ENCODE peak calls at places on chromosomes 13 and 19, in eight cellular contexts. B is breast epithelium; Q is pancreas; P is colonic mucosa; C is psoas muscle; H is CD4-positive, alpha-beta memory T cell; L is cardiac muscle cell; K is small intestine. I is an unnamed sample.
A peak's percentile ranks its signal among the peaks of the same experiment; 100 is the strongest.

GRCh38 chr19:52369463-52370340 is at the start of gene ZNF880:
- DNase-seq in B (peak; percentile 91), P (peak; percentile 95), K (peak; percentile 92), C (peak; percentile 94), L (peak; percentile 96), H (peak; percentile 89), Q (peak; percentile 89), I (peak; percentile 81)

GRCh38 chr13:74575729-74576125 is 441.5 kb upstream of the KLF12 start:
- DNase-seq in P (peak; percentile 34), B (no peak), L (peak; percentile 70), H (peak; percentile 49), Q (peak; percentile 17), K (peak; percentile 3), C (peak; percentile 68), I (peak; percentile 49)

GRCh38 chr19:927044-927706 is 1.3 kb downstream of the ARID3A start:
- DNase-seq in P (no peak), H (no peak), L (peak; percentile 71), K (no peak), B (peak; percentile 58), Q (no peak), C (peak; percentile 82), I (no peak)

GRCh38 chr13:102846261-102847015 is 606 bp downstream of the ERCC5 start:
- DNase-seq in H (peak; percentile 74), Q (peak; percentile 26), K (peak; percentile 68), B (no peak), C (peak; percentile 29), L (peak; percentile 49), P (peak; percentile 57), I (peak; percentile 18)

GRCh38 chr13:113935081-113935511 is 38.8 kb downstream of the C13orf46 start:
- DNase-seq in K (no peak), C (no peak), Q (no peak), B (no peak), P (no peak), L (peak; percentile 33), H (peak; percentile 9), I (no peak)

GRCh38 chr19:18089726-18090125 is 3.0 kb upstream of the IL12RB1 start:
- DNase-seq in L (no peak), Q (no peak), H (no peak), K (no peak), P (no peak), B (no peak), C (no peak), I (no peak)

GRCh38 chr19:13985771-13986347 is 20.3 kb downstream of the RFX1 start:
- DNase-seq in B (no peak), P (no peak), C (no peak), L (no peak), Q (no peak), H (no peak), K (no peak), I (no peak)

GRCh38 chr13:40221460-40222201 is 444.8 kb downstream of the FOXO1 start:
- DNase-seq in H (peak; percentile 82), Q (peak; percentile 27), B (no peak), C (no peak), L (peak; percentile 90), K (peak; percentile 77), P (no peak), I (peak; percentile 92)

GRCh38 chr13:47484564-47484963 is 516.5 kb downstream of the SUCLA2 start:
- DNase-seq in C (no peak), L (peak; percentile 45), B (no peak), K (no peak), H (no peak), Q (no peak), P (no peak), I (peak; percentile 88)

GRCh38 chr13:37143901-37144300 is 38.4 kb upstream of the CSNK1A1L start:
- DNase-seq in Q (no peak), L (no peak), H (no peak), K (no peak), P (no peak), C (no peak), B (no peak), I (peak; percentile 89)

GRCh38 chr13:40340368-40341085 is 325.9 kb downstream of the FOXO1 start:
- DNase-seq in K (no peak), Q (peak; percentile 77), H (no peak), B (no peak), C (no peak), P (no peak), L (peak; percentile 51), I (peak; percentile 28)

GRCh38 chr19:13693933-13694332 is 70.4 kb upstream of the MRI1 start:
- DNase-seq in Q (no peak), B (no peak), C (no peak), P (no peak), K (no peak), L (no peak), H (no peak), I (no peak)

DNA sequence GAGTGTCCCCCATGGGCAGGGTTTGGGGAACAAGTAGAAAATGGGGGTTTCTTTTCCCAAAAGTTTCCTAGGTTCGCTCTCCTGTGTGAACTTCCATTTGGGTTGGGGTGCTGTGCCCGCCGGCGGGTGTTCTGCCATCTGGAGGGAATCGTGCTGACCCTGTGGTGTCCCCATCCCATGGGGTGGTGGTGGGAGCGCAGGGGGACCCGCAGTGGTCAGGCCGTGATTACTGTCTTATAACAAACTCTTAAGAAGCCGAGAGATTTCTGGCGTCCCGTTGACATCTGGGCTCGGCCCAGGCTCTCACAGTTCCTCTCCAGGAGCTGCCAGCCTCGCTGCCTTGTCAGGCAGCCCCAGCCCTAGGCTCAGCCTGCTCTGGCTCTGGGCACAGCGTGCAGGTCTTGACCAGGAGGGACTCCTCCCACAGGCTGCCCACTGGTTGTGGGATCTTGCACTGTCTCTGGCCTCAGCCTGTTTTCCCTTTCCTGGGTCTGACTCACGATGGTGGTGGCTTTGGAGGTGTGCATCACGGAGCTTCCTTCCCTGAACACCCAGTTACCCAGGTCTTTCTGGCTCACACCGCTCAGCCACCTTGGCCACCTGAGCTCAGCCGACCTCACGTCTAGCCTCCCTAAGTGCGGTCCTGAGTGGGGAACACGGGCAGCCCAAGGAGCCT is 34.5 kb downstream of the PLEKHJ1 start:
- DNase-seq in L (no peak), K (no peak), P (no peak), H (no peak), B (no peak), Q (no peak), C (no peak), I (no peak)
- H3K4me1 ChIP-seq in L (peaks cover 6% of the 10 kb centered on the region), K (no peaks in the 10 kb centered on the region), P (no peaks in the 10 kb centered on the region), H (no peaks in the 10 kb centered on the region), B (no peaks in the 10 kb centered on the region), Q (no peaks in the 10 kb centered on the region), C (no peaks in the 10 kb centered on the region), I (peaks cover 20% of the 10 kb centered on the region)

DNA sequence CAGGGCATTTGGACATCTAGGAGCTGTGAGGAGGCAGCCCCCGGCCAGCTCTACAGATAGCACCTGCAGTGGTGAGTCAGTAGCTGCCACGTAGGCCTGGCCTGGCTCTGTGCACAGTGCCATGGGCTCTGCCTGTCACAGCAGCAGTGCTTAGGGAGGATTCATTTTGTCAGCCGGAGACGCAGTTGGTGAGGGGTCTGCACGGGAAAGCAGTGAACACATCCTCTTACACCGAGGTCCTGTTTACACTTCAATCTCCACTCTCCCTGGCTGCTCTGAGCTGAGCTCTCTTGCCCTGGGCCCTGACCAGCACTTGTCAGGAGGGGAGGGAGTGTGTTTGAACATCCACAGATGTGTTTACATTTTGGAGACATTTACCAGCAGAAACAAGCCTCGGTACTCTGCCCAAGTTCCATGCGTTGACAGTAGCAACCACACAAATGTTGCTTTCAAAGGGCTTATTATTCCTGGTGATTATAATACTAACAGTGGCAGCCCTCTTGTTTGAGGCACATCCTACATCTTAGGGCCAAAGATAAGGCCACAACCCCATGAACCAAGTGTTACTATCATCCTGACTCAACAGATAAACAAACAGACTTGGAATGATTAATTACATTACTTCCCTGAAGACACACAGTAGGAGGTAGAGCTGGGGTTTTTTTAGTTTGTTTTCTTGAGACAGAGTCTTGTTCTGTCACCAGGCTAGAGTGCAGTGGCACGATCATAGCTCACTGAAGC is 148.9 kb downstream of the USP12 start:
- DNase-seq in P (no peak), B (peak; percentile 60), K (no peak), H (no peak), Q (no peak), C (no peak), L (peak; percentile 49), I (peak; percentile 68)
- H3K4me1 ChIP-seq in P (no peaks in the 10 kb centered on the region), B (no peaks in the 10 kb centered on the region), K (no peaks in the 10 kb centered on the region), H (no peaks in the 10 kb centered on the region), Q (no peaks in the 10 kb centered on the region), C (no peaks in the 10 kb centered on the region), L (peaks cover 6% of the 10 kb centered on the region), I (peaks cover 15% of the 10 kb centered on the region)

DNA sequence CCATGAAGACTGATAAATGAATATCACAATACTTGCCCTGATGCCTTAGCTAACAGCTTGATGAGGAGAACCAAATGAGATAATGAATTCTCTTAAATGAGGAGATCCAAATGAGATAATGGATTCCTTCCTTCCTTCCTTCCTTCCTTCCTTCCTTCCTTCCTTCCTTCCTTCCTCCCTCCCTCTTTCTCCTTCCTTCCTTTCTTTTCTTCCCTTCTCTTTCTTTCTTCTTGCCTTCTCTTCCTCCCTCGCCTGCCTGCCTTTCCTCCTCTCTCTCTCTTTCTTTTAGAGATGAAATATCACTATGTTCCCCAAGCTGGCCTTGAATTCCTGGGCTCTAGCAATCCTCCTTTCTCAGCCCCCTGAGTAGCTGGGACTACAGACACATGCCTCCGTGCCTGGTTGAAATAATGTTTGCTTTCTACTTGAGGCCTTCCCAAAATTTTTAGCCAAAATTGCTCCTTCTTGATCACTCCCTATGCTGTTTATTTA is 4.0 kb upstream of the SLAIN1 start:
- DNase-seq in P (no peak), L (no peak), K (no peak), B (no peak), C (no peak), H (no peak), Q (no peak), I (no peak)
- H3K4me1 ChIP-seq in P (no peaks in the 10 kb centered on the region), L (no peaks in the 10 kb centered on the region), K (no peaks in the 10 kb centered on the region), B (no peaks in the 10 kb centered on the region), C (no peaks in the 10 kb centered on the region), H (peaks cover 14% of the 10 kb centered on the region), Q (peaks cover 20% of the 10 kb centered on the region), I (no peaks in the 10 kb centered on the region)

DNA sequence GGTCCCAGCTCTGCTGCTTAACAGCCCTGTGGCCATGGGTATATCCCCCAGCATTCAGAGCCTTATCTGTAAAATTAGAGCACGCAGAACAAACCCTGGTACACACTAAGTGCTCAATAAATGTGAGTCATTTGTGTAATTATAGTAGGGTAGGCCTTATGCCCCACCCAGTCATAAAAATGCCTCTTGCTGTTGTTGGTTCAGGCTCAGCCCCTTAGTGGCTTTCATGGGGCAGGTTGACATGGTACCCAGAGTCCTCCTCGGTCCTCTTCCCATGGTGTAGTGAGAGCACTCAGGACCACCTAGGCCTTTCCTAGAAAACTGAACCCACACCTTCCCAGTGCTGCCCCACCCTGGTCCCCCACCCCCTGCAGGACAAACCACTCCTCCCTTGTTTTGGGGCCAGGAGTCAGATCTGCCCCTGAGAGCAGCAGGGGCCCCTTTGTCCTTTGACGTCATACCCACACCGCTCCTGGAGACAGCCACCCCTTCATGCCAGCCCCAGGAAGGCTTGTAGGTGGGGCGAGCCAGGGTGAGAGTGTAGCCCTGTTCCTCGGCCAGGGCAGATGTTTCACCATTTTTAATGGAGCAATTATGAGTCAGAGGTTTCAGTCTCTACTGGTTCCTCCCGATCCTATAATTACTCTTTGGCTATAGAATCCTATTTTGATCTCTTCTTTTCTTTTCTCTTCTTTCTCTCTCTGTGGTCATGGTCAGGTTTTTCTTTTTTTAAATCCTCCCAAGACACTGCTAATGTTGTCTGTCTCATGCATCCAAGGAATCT is 36.8 kb downstream of the ACTN4 start:
- DNase-seq in K (peak; percentile 97), C (peak; percentile 80), L (peak; percentile 94), Q (peak; percentile 53), P (peak; percentile 89), B (no peak), H (peak; percentile 76), I (peak; percentile 84)
- H3K4me1 ChIP-seq in K (peaks cover 26% of the 10 kb centered on the region), C (peaks cover 91% of the 10 kb centered on the region), L (peaks cover 43% of the 10 kb centered on the region), Q (peaks cover 73% of the 10 kb centered on the region), P (peaks cover 33% of the 10 kb centered on the region), B (peaks cover 41% of the 10 kb centered on the region), H (peaks cover 98% of the 10 kb centered on the region), I (peaks cover 58% of the 10 kb centered on the region)

GRCh38 chr13:44930907-44931676 is 58.2 kb downstream of the NUFIP1 start:
- DNase-seq in C (no peak), P (no peak), B (no peak), H (no peak), Q (no peak), K (no peak), L (peak; percentile 55), I (peak; percentile 42)
- H3K4me1 ChIP-seq in C (peaks cover 37% of the 10 kb centered on the region), P (no peaks in the 10 kb centered on the region), B (no peaks in the 10 kb centered on the region), H (no peaks in the 10 kb centered on the region), Q (no peaks in the 10 kb centered on the region), K (no peaks in the 10 kb centered on the region), L (no peaks in the 10 kb centered on the region), I (peaks cover 33% of the 10 kb centered on the region)